ENCODE peak calls at places on chromosomes 13 and 19, in five cellular contexts. L is WERI-Rb-1, H is cardiac fibroblast, B is kidney, P is NB4. R is an unnamed sample.

GRCh38 chr19:33620611-33621010 is 1.1 kb upstream of the CHST8 start:
- DNase-seq in L (no peak), P (no peak), B (no peak), H (no peak), R (no peak)

GRCh38 chr19:52748336-52748950 is 13.6 kb upstream of the ZNF611 start:
- DNase-seq in H (peak; percentile 71), L (no peak), P (peak; percentile 59), B (no peak), R (peak; percentile 74)

GRCh38 chr13:83691966-83692365 is 190.3 kb downstream of the SLITRK1 start:
- DNase-seq in L (no peak), H (no peak), P (no peak), B (no peak), R (peak; percentile 41)

GRCh38 chr13:108933061-108933460 is 303.6 kb downstream of the MYO16 start:
- DNase-seq in L (no peak), H (no peak), B (no peak), P (no peak), R (no peak)

GRCh38 chr13:24203726-24204295 is 43.3 kb downstream of the SPATA13 start:
- DNase-seq in H (no peak), P (peak; percentile 79), L (no peak), B (no peak), R (peak; percentile 64)

GRCh38 chr19:14476663-14477401 is 1.7 kb upstream of the PTGER1 start:
- DNase-seq in P (peak; percentile 77), L (no peak), B (peak; percentile 92), H (peak; percentile 45), R (peak; percentile 90)

GRCh38 chr13:52025475-52026245 is 1.2 kb downstream of the UTP14C start:
- DNase-seq in P (no peak), L (no peak), H (no peak), B (no peak), R (peak; percentile 4)

GRCh38 chr13:109869312-109870237 is 83.2 kb upstream of the IRS2 start:
- DNase-seq in P (peak; percentile 52), B (peak; percentile 93), L (no peak), H (peak; percentile 75), R (peak; percentile 62)

GRCh38 chr19:38204728-38205127 is 19.3 kb downstream of the DPF1 start:
- DNase-seq in H (no peak), B (no peak), P (no peak), L (no peak), R (no peak)

GRCh38 chr19:14649020-14649419 is 25.6 kb downstream of the ADGRE3 start:
- DNase-seq in P (no peak), H (no peak), L (no peak), B (no peak), R (no peak)

GRCh38 chr13:89363144-89363543 is 1692.0 kb downstream of the SLITRK5 start:
- DNase-seq in B (peak; percentile 64), P (no peak), L (no peak), H (no peak), R (no peak)

GRCh38 chr13:21663197-21663596 is 7.7 kb upstream of the FGF9 start:
- DNase-seq in L (no peak), P (no peak), B (no peak), H (no peak), R (no peak)

GRCh38 chr19:5826531-5827341 is 12.8 kb downstream of the FUT6 start:
- DNase-seq in P (peak; percentile 40), H (peak; percentile 23), L (peak; percentile 83), B (peak; percentile 93), R (no peak)

GRCh38 chr19:42693760-42694350 is 46.4 kb downstream of the PSG3 start:
- DNase-seq in H (peak; percentile 65), L (peak; percentile 35), B (no peak), P (peak; percentile 24), R (peak; percentile 70)

GRCh38 chr19:41323023-41323422 is 13.1 kb downstream of the CCDC97 start:
- DNase-seq in H (peak; percentile 75), L (no peak), P (no peak), B (peak; percentile 77), R (peak; percentile 88)

GRCh38 chr19:44113784-44114390 is 688 bp downstream of the ZNF225 start:
- DNase-seq in L (no peak), B (peak; percentile 69), H (no peak), P (peak; percentile 8), R (no peak)

GRCh38 chr13:35797946-35798345 is 321.5 kb upstream of the MAB21L1 start:
- DNase-seq in H (peak; percentile 9), P (no peak), L (no peak), B (no peak), R (no peak)

GRCh38 chr13:113887700-113888201 is 23.9 kb upstream of the GAS6 start:
- DNase-seq in B (no peak), H (peak; percentile 23), P (no peak), L (no peak), R (peak; percentile 9)

GRCh38 chr19:19530423-19530804 is 1.7 kb downstream of the YJEFN3 start:
- DNase-seq in P (peak; percentile 34), H (peak; percentile 24), B (no peak), L (no peak), R (peak; percentile 48)

GRCh38 chr13:69374036-69374435 is 733.6 kb upstream of the ATXN8OS start:
- DNase-seq in H (no peak), P (no peak), B (no peak), L (no peak), R (no peak)

GRCh38 chr19:2095338-2095938 is 688 bp downstream of the MOB3A start:
- DNase-seq in L (no peak), P (no peak), H (no peak), B (no peak), R (no peak)

GRCh38 chr19:18429717-18430416 is 8.1 kb downstream of the ISYNA1 start:
- DNase-seq in L (no peak), H (no peak), B (no peak), P (peak; percentile 71), R (peak; percentile 52)

GRCh38 chr19:47723573-47723923 is 10.3 kb downstream of the EHD2 start:
- DNase-seq in P (peak; percentile 98), B (peak; percentile 84), H (peak; percentile 94), L (peak; percentile 38), R (peak; percentile 94)

GRCh38 chr13:103282571-103283450 is 216.6 kb upstream of the SLC10A2 start:
- DNase-seq in H (peak; percentile 96), B (no peak), P (no peak), L (no peak), R (peak; percentile 93)

GRCh38 chr19:18306209-18306902 is 16.5 kb downstream of the LSM4 start:
- DNase-seq in H (no peak), P (no peak), B (no peak), L (no peak), R (no peak)

GRCh38 chr13:44140146-44140545 is 233.5 kb upstream of the SERP2 start:
- DNase-seq in L (no peak), B (no peak), P (no peak), H (no peak), R (no peak)

GRCh38 chr13:71602327-71602726 is 264.7 kb downstream of the DACH1 start:
- DNase-seq in H (no peak), P (no peak), B (no peak), L (no peak), R (no peak)

DNA sequence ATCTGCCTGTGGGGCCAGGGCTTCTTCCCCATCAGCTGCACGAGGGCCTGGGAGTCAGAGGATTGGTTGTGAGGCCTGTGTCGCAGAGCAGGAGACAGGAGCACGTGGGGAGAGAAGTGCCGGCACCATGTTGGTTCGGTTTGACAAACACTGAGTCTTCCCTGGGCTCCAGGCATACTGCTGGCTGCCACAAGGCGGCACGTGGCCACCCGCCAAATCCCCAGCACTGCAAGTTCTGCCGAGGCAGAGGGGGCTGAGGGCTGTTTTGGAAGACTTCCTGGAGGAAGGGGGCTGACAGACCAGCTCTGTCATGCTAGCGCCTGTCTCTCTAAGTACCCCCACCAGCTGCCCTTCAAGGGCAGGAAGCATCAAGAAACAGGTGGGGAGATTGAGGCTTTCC is 9.5 kb downstream of the SHANK1 start:
- DNase-seq in P (no peak), L (no peak), B (no peak), H (no peak), R (no peak)
- TF ChIP-seq CTCF in P (no peak), L (peak; percentile 20), B (no peak), H (no peak), R (no peak)

DNA sequence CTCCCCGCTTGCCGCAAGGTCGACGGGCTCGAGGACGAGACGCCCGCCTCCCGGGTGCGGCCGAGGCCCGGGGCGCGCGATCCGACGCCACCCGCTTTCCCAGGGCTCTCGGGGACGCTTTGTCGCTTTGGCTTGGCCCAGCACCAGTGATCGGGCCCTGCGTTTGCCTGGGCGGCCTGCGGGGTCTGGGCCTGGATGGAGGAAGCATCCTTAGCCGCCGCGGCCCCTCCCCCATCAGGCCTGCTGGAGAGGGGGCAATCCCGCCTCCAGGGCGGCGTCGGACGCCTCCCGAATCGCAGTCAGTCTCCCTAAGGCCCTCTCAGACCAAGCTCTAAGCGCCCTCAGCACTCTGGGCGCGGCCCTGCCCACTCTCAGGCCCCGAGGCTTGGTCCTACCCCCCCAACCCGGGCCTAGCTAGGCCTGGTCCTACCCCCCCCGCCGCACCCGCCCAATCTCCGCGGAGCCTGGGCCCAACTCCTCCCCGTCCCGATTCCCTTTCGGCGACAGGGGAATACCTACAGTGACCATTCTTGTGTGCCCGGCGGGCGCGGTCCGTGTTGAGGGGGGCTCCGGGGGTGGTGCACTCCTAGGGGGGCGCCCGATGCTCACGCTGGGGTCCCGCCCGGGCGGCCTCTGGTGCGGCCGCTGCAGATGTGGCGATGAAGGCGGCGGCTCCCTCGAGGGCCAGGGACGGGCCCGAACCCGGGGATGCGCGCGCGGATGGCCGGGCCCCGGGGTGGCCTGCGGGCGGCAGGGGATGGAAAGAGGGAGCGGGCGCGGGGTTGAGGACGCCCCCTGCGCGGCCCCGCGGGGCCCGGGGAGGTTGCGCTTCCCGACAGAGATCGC is 542 bp downstream of the ELAVL3 start:
- DNase-seq in B (peak; percentile 80), L (no peak), P (peak; percentile 27), H (no peak), R (no peak)
- H3K4me3 ChIP-seq in B (no peak overlapping the region), L (peak overlapping the region; percentile 52), P (no peak overlapping the region), H (no peak overlapping the region), R (no peak overlapping the region)

DNA sequence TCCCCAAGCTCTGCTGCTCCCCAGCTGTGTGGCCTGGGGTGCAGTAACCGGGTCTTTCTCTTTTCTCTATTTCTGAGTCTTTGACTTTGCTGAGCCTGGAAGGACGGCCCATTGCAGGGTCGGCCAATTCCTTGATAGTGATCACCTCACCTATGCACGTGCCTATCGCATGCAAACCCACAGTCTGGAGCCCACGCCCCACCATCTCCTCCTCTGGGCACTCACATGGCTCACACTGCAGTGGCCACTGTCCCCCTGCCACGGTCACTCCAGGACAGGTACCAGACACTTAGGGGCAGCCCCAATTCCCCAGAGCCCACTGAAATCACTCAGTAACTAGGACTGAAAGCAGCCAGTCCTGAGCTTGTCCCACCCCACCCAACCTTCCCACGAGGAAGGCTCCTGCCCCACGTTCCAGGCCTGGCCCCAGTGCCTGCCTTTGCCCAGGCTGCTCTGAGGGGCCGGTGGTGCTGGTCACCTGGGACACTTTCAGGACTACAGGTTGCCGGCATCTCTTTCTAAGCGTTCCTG is 137.6 kb downstream of the TEX29 start:
- DNase-seq in H (no peak), L (no peak), P (no peak), B (no peak), R (no peak)
- TF ChIP-seq CTCF in H (no peak), L (no peak), P (no peak), B (no peak), R (no peak)

DNA sequence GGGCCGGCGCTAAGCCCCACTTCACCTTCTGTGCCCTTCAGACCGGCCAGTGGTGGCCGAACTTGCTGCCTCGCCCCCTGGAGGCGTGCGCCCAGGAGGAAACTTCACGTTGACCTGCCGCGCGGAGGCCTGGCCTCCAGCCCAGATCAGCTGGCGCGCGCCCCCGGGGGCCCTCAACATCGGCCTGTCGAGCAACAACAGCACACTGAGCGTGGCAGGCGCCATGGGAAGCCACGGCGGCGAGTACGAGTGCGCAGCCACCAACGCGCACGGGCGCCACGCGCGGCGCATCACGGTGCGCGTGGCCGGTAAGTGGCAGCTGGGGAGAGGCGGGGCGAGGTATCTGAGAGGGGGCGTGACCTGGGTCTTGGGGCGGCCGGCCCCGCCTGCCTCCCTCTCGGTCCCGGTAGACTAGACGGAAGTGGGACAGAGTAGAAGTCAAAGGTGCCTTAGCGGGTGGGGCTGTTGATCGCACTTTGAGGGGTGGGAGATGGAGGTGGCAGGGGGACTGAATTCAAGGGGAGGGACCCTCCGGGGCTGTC is 5.6 kb downstream of the ICAM5 start:
- DNase-seq in P (no peak), H (no peak), L (no peak), B (no peak), R (peak; percentile 48)
- H3K4me3 ChIP-seq in P (no peak overlapping the region), H (peak overlapping the region; percentile 14), L (no peak overlapping the region), B (no peak overlapping the region), R (peak overlapping the region; percentile 36)

R was measured in choroid plexus epithelial cell.